ENCODE peak calls at places on chromosomes 16 and 17, in six cellular contexts. Y is tibial artery; F is esophagus squamous epithelium; H is mucosa of descending colon; O is thoracic aorta; U is CD8-positive, alpha-beta T cell. E is an unnamed sample. For H3K4me1, the result is how much of the 10 kb centered on the place peaks cover.

GRCh38 chr16:57536306-57537193 is at the start of gene CCDC102A:
- DNase-seq in Y (peak), F (no peak), H (no peak), O (no peak), U (peak), E (peak)

GRCh38 chr16:15967223-15967546 is 17.8 kb downstream of the ABCC1 start:
- DNase-seq in Y (no peak), F (no peak), H (no peak), O (no peak), U (no peak), E (no peak)

GRCh38 chr17:16282522-16282921 is 65.5 kb downstream of the PIGL start:
- DNase-seq in Y (no peak), F (no peak), H (no peak), O (no peak), U (no peak), E (no peak)

GRCh38 chr17:45312477-45313418 is 4.1 kb downstream of the MAP3K14 start:
- DNase-seq in Y (no peak), F (no peak), H (no peak), O (no peak), U (no peak), E (no peak)

GRCh38 chr17:75672011-75672410 is 4.9 kb downstream of the SAP30BP start:
- DNase-seq in Y (no peak), F (no peak), H (no peak), O (no peak), U (no peak), E (no peak)

GRCh38 chr17:73029941-73030340 is 62.5 kb downstream of the SLC39A11 start:
- DNase-seq in Y (no peak), F (no peak), H (no peak), O (no peak), U (no peak), E (no peak)

GRCh38 chr17:56121661-56122060 is 31.6 kb upstream of the ANKFN1 start:
- DNase-seq in Y (no peak), F (no peak), H (no peak), O (no peak), U (no peak), E (peak)

GRCh38 chr17:68613739-68614298 is 12.7 kb upstream of the FAM20A start:
- DNase-seq in Y (no peak), F (no peak), H (peak), O (no peak), U (no peak), E (peak)

GRCh38 chr17:17363638-17364337 is 60.6 kb downstream of the NT5M start:
- DNase-seq in Y (peak), F (no peak), H (peak), O (no peak), U (peak), E (no peak)

GRCh38 chr16:3431779-3432219 is 11.5 kb downstream of the ZNF597 start:
- DNase-seq in Y (no peak), F (no peak), H (peak), O (no peak), U (peak), E (no peak)

GRCh38 chr17:43907425-43907981 is at the start of gene MPP2:
- DNase-seq in Y (peak), F (no peak), H (peak), O (no peak), U (peak), E (peak)

GRCh38 chr17:42407289-42407836 is 15.7 kb downstream of the CAVIN1 start:
- DNase-seq in Y (peak), F (peak), H (peak), O (peak), U (peak), E (no peak)
- H3K4me1 ChIP-seq in Y (half or more), F (half or more), H (under half), O (half or more), U (under half), E (under half)

GRCh38 chr17:40318835-40319332 is 9.9 kb downstream of the RARA start:
- DNase-seq in Y (peak), F (no peak), H (peak), O (no peak), U (no peak), E (no peak)

GRCh38 chr17:40316571-40317344 is 7.8 kb downstream of the RARA start:
- DNase-seq in Y (peak), F (no peak), H (no peak), O (no peak), U (no peak), E (peak)

GRCh38 chr17:40317880-40318834 is 9.2 kb downstream of the RARA start:
- DNase-seq in Y (peak), F (peak), H (peak), O (peak), U (peak), E (peak)

GRCh38 chr17:40315678-40316570 is 6.9 kb downstream of the RARA start:
- DNase-seq in Y (peak), F (no peak), H (no peak), O (no peak), U (no peak), E (no peak)

GRCh38 chr17:40317345-40317873 is 8.4 kb downstream of the RARA start:
- DNase-seq in Y (peak), F (no peak), H (peak), O (no peak), U (peak), E (peak)
- TF ChIP-seq CTCF in Y (peak), F (no peak), H (peak), O (peak), U (peak), E (peak)

GRCh38 chr16:84085271-84085667 is 31.5 kb downstream of the MBTPS1 start:
- DNase-seq in Y (no peak), F (no peak), H (no peak), O (no peak), U (no peak), E (no peak)

GRCh38 chr16:84086996-84087395 is 29.7 kb downstream of the MBTPS1 start:
- DNase-seq in Y (no peak), F (no peak), H (no peak), O (no peak), U (no peak), E (no peak)

GRCh38 chr16:84086357-84086756 is 30.4 kb downstream of the MBTPS1 start:
- DNase-seq in Y (no peak), F (no peak), H (no peak), O (no peak), U (no peak), E (no peak)

GRCh38 chr16:84084570-84085270 is 32.0 kb downstream of the MBTPS1 start:
- DNase-seq in Y (no peak), F (no peak), H (peak), O (no peak), U (peak), E (peak)

DNA sequence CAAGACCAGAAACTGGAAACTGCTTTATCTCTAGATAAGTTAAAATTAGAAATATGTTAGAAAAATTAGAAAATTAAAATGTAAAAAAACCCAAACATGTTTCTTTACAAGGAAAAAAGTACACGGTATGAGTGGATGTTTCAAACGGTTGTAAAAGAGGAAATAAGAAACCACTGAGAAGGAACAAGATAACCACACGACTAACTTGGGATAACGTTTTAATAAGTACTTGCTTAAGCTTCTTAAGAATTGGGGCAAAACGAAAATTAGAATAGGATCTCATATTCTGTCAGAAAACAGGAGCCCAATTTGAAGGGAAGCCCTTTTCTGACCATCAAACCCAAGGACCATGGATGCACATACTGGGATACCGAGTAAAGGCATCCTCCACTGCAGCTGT is 31.0 kb downstream of the MBTPS1 start:
- DNase-seq in Y (no peak), F (no peak), H (no peak), O (no peak), U (no peak), E (no peak)
- H3K4me1 ChIP-seq in Y (under half), F (under half), H (under half), O (under half), U (under half), E (under half)

GRCh38 chr16:89870440-89870839 is 3.0 kb upstream of the TCF25 start:
- DNase-seq in Y (no peak), F (no peak), H (no peak), O (no peak), U (no peak), E (no peak)

GRCh38 chr16:89873822-89874689 is 664 bp downstream of the TCF25 start:
- DNase-seq in Y (peak), F (peak), H (peak), O (peak), U (peak), E (peak)

GRCh38 chr16:89869911-89870310 is 3.5 kb upstream of the TCF25 start:
- DNase-seq in Y (no peak), F (no peak), H (no peak), O (no peak), U (no peak), E (no peak)

GRCh38 chr16:89871895-89872294 is 1.5 kb upstream of the TCF25 start:
- DNase-seq in Y (no peak), F (no peak), H (no peak), O (no peak), U (no peak), E (no peak)

DNA sequence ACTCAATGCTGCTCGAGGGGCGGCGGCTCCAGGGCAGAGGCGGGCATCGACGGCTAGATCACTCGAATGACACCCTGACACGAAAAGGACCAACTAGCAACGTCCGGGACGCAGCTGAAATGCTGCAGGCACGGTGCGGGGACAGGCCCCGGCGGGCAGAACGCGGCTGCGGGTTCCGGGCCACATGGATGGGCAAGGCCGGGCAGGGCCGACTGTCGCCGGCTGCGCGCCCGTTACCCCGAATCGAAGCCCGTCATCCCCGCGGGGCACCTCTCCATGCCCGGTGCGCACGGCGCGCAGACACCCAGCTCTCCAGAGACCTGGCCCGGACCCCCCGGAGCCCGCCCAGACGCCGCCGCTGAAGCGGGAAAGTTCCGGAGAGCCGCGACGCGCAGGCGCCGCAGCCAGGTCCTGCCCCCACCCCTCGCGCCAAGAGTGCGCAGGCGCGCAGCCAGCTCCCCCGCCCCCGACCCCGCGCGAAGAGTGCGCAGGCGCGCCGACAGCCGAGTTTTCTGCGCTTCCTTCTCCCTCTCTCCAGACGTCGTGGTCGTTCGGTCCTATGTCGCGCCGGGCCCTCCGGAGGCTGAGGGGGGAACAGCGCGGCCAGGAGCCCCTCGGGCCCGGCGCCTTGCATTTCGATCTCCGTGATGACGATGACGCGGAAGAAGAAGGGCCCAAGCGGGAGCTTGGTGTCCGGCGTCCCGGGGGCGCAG is at the start of gene TCF25:
- DNase-seq in Y (peak), F (no peak), H (peak), O (peak), U (peak), E (peak)
- TF ChIP-seq CTCF in Y (no peak), F (no peak), H (no peak), O (no peak), U (no peak), E (no peak)